ENCODE peak calls at places on chromosomes 6 and 20, in seven cellular contexts. P is HepG2, M is lower lobe of right lung, J is uterus, R is esophagus muscularis mucosa, K is ovary, B is WERI-Rb-1. E is an unnamed sample.

GRCh38 chr6:166905505-166906134 is 50.7 kb downstream of the RNASET2 start:
- DNase-seq in J (no peak), R (peak; percentile 74), B (no peak), M (no peak), K (no peak), P (no peak), E (no peak)

GRCh38 chr20:58721951-58722371 is 29.4 kb downstream of the NPEPL1 start:
- DNase-seq in J (peak; percentile 8), R (peak; percentile 91), M (no peak), K (no peak), B (peak; percentile 2), P (no peak), E (no peak)

GRCh38 chr6:104754788-104755409 is 104.8 kb downstream of the HACE1 start:
- DNase-seq in B (no peak), K (no peak), M (no peak), P (no peak), J (no peak), R (no peak), E (no peak)

GRCh38 chr20:37823276-37823980 is 79.5 kb upstream of the VSTM2L start:
- DNase-seq in J (no peak), P (no peak), R (no peak), K (no peak), B (peak; percentile 32), M (no peak), E (peak; percentile 12)

GRCh38 chr6:154302111-154302752 is 54.4 kb downstream of the IPCEF1 start:
- DNase-seq in M (no peak), P (no peak), R (no peak), J (no peak), K (no peak), B (no peak), E (peak; percentile 56)

GRCh38 chr6:157235600-157236039 is 87.7 kb downstream of the TMEM242 start:
- DNase-seq in P (peak; percentile 45), M (no peak), R (no peak), J (peak; percentile 73), K (peak; percentile 77), B (no peak), E (peak; percentile 19)

GRCh38 chr6:43334466-43335095 is 26.0 kb upstream of the CRIP3 start:
- DNase-seq in P (peak; percentile 66), R (no peak), J (no peak), B (peak; percentile 25), M (no peak), K (no peak), E (peak; percentile 74)

GRCh38 chr20:58851221-58851968 is 693 bp upstream of the GNAS-AS1 start:
- DNase-seq in P (no peak), M (no peak), R (no peak), B (no peak), K (no peak), J (no peak), E (no peak)

GRCh38 chr20:59010321-59010994 is 3.4 kb upstream of the CTSZ start:
- DNase-seq in J (no peak), B (no peak), M (peak; percentile 66), P (no peak), R (no peak), K (no peak), E (peak; percentile 69)

GRCh38 chr6:112525749-112526148 is 178.6 kb downstream of the RFPL4B start:
- DNase-seq in B (no peak), K (no peak), P (no peak), J (no peak), R (no peak), M (no peak), E (no peak)

GRCh38 chr6:157514659-157515496 is 133.9 kb downstream of the ZDHHC14 start:
- DNase-seq in M (no peak), B (no peak), R (no peak), P (peak; percentile 75), J (no peak), K (no peak), E (peak; percentile 46)

GRCh38 chr20:7171911-7172310 is 404.4 kb downstream of the BMP2 start:
- DNase-seq in R (no peak), J (no peak), K (no peak), P (no peak), B (no peak), M (no peak), E (no peak)

GRCh38 chr6:157019733-157020132 is 242.6 kb downstream of the ARID1B start:
- DNase-seq in J (no peak), B (no peak), M (no peak), R (no peak), P (no peak), K (no peak), E (no peak)

GRCh38 chr6:119323478-119323877 is 26.1 kb downstream of the MAN1A1 start:
- DNase-seq in K (no peak), P (no peak), M (no peak), J (no peak), R (no peak), B (no peak), E (peak; percentile 70)

GRCh38 chr6:26158581-26159416 is 71.6 kb downstream of the HFE start:
- DNase-seq in P (no peak), B (peak; percentile 65), M (peak; percentile 87), K (peak; percentile 73), J (peak; percentile 40), R (no peak), E (peak; percentile 41)

GRCh38 chr20:46183768-46184167 is 65.7 kb downstream of the CD40 start:
- DNase-seq in B (no peak), M (no peak), R (no peak), P (no peak), J (no peak), K (no peak), E (no peak)

GRCh38 chr6:16334671-16335070 is 96.3 kb downstream of the GMPR start:
- DNase-seq in K (peak; percentile 83), B (no peak), M (no peak), R (no peak), J (peak; percentile 78), P (no peak), E (peak; percentile 91)

GRCh38 chr6:108937170-108937569 is 88.9 kb downstream of the ARMC2 start:
- DNase-seq in P (no peak), R (no peak), M (no peak), B (no peak), J (no peak), K (no peak), E (peak; percentile 54)

DNA sequence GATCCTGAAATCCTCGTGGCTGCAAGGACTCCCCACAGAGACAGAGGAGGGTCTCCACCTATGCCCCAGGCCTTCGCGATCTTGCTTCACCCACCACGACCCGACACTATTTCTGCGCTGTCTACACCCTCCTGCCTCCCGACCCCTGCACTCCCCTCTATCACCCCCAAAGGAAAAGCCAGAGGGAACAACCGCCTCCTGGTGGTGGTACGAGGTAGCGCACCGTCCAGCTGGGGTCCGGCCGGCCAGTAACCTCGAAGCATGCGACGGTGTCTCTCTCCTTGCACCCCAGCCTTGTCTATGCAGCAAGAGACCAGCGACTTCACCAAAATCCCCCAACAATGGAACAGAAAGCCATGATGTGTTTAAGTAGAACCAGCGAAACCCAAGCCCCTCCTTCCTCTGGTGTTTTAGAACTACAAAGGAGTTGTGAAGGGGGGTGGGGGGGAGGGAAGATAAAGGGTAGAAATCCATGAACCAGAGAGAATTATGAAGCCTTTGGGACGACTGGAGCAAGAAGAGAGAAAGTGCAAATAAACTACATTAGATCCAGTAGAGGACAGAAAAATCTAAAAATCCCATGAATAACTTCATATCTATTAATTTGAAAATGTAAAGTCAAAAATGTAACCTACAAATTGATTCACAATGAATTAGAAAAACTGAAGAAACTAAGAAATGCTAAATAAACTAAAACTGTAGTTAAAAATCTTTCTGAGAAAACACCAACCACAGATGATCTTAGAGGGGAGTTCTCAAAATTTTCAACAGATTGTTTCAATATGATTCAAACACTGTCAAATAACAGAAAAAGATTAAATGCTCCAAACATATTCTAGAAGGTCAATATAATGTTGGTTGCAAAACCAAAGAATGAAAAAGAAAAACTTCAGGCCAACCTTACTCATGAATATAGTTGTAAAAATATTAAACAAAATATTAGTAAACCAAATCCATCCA is 168.0 kb downstream of the CDK19 start:
- DNase-seq in J (no peak), K (no peak), P (no peak), B (no peak), R (no peak), M (no peak), E (no peak)
- H3K4me3 ChIP-seq in J (no peak overlapping the region), K (no peak overlapping the region), P (no peak overlapping the region), B (no peak overlapping the region), R (no peak overlapping the region), M (no peak overlapping the region), E (no peak overlapping the region)

GRCh38 chr6:8738951-8739350 is 303.6 kb upstream of the SLC35B3 start:
- DNase-seq in K (no peak), M (no peak), B (no peak), J (no peak), P (no peak), R (no peak), E (peak; percentile 69)

GRCh38 chr6:8739454-8739853 is 304.1 kb upstream of the SLC35B3 start:
- DNase-seq in K (no peak), R (no peak), P (no peak), M (no peak), B (no peak), J (no peak), E (peak; percentile 31)

DNA sequence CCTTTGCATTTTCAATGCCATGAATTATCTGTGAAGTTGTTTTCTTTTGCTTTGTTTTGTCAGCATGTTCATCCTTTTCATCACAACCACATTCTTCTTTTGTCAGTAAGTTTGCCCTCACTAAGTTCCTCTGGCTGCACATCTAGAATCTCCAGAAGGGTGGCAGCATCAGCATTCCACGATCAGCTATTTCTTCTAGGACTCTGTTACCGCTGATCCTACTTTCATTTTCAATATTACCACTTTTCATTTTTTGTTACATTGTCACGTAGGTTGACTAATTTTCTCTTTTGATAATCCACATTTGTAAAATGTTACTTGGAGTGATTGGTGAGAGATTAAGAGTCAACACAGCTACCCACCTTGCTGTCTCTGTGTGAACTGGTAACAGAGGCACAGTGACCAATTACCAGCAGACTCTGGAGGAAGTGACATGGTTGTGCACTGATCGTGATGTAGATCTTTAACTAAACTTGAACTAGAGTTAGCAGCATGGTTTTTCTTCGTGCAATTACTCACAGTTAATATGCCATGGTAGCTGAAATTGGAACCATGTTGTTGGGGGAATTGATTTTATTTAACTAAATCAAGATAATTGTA is 307.9 kb upstream of the SLC35B3 start:
- DNase-seq in B (no peak), K (no peak), M (no peak), R (no peak), P (peak; percentile 3), J (no peak), E (no peak)
- TF ChIP-seq CTCF in B (peak; percentile 2), K (no peak), M (peak; percentile 17), R (no peak), P (peak; percentile 19), J (no peak), E (no peak)

DNA sequence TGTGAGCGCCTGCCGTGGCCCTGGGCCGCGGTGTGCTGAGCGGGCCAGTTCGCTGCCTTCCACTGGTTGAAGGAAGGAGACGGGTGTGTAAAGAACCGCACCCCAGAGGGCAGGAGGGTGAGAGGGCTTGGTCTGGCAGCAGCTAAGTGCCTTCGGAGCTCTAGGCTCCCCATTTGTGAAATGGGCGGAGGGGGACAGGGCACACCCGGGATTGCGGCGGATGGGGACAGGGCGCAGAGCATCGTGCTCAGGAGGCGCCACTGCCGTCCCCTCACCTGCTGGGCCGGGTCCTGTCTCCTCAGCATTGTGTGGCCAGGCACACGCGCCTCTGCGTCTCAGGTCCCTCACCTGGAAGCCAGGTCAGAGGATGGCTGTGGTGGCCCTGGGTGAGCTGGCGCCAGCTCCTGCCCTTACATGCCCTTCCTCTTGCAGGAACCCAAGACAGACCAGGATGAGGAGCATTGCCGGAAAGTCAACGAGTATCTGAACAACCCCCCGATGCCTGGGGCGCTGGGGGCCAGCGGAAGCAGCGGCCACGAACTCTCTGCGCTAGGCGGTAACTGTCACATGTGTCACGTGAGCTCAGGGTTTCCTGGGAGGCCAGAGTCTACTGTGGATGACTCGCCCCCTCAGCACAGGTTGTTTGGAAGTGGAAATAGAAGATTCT is 3.1 kb downstream of the ADRM1 start:
- DNase-seq in B (no peak), M (no peak), P (no peak), K (no peak), R (no peak), J (no peak), E (peak; percentile 60)
- H3K36me3 ChIP-seq in B (peaks cover 69% of the 10 kb centered on the region), M (peaks cover 66% of the 10 kb centered on the region), P (peaks cover 36% of the 10 kb centered on the region), K (no peaks in the 10 kb centered on the region), R (peaks cover 69% of the 10 kb centered on the region), J (no peaks in the 10 kb centered on the region), E (peaks cover 46% of the 10 kb centered on the region)

GRCh38 chr20:50512323-50512722 is 2.1 kb downstream of the PTPN1 start:
- DNase-seq in M (no peak), B (no peak), K (no peak), J (no peak), R (no peak), P (no peak), E (no peak)
- H3K4me3 ChIP-seq in M (peak overlapping the region; percentile 98), B (no peak overlapping the region), K (peak overlapping the region; percentile 3), J (no peak overlapping the region), R (peak overlapping the region; percentile 72), P (peak overlapping the region; percentile 87), E (peak overlapping the region; percentile 99)